ENCODE peak calls at places on chromosome 16, in five cellular contexts. One of them, this sample, is unnamed. For H3K9me3 and H3K36me3, the result is how much of the 10 kb centered on the place peaks cover.

GRCh38 chr16:53358884-53359283 is 75.4 kb upstream of the RBL2 start:
- DNase-seq in CD8-positive, alpha-beta T cell: no peak
- DNase-seq in pancreas: no peak
- DNase-seq in A673: no peak
- DNase-seq in body of pancreas: no peak
- DNase-seq in this sample: no peak

GRCh38 chr16:9793623-9794022 is 388.6 kb downstream of the GRIN2A start:
- DNase-seq in pancreas: no peak
- DNase-seq in A673: no peak
- DNase-seq in CD8-positive, alpha-beta T cell: no peak
- DNase-seq in body of pancreas: no peak
- DNase-seq in this sample: no peak

GRCh38 chr16:10661236-10661635 is 33.5 kb downstream of the TEKT5 start:
- DNase-seq in body of pancreas: no peak
- DNase-seq in CD8-positive, alpha-beta T cell: no peak
- DNase-seq in pancreas: no peak
- DNase-seq in A673: no peak
- DNase-seq in this sample: no peak

GRCh38 chr16:50800074-50800473 is 58.2 kb downstream of the CYLD start:
- DNase-seq in CD8-positive, alpha-beta T cell: no peak
- DNase-seq in body of pancreas: no peak
- DNase-seq in A673: no peak
- DNase-seq in pancreas: no peak
- DNase-seq in this sample: no peak

GRCh38 chr16:66120656-66121055 is 245.8 kb upstream of the CDH5 start:
- DNase-seq in pancreas: no peak
- DNase-seq in CD8-positive, alpha-beta T cell: no peak
- DNase-seq in A673: no peak
- DNase-seq in body of pancreas: no peak
- DNase-seq in this sample: no peak

GRCh38 chr16:4404247-4404966 is 12.0 kb downstream of the CORO7 start:
- DNase-seq in CD8-positive, alpha-beta T cell: no peak
- DNase-seq in pancreas: no peak
- DNase-seq in body of pancreas: peak
- DNase-seq in A673: peak
- DNase-seq in this sample: peak

GRCh38 chr16:66161942-66162341 is 204.5 kb upstream of the CDH5 start:
- DNase-seq in A673: peak
- DNase-seq in body of pancreas: no peak
- DNase-seq in pancreas: no peak
- DNase-seq in CD8-positive, alpha-beta T cell: no peak
- DNase-seq in this sample: no peak

GRCh38 chr16:56203052-56203451 is 11.8 kb downstream of the GNAO1 start:
- DNase-seq in pancreas: no peak
- DNase-seq in body of pancreas: no peak
- DNase-seq in CD8-positive, alpha-beta T cell: no peak
- DNase-seq in A673: peak
- DNase-seq in this sample: no peak

GRCh38 chr16:86517652-86518258 is 7.4 kb downstream of the FOXF1 start:
- DNase-seq in CD8-positive, alpha-beta T cell: no peak
- DNase-seq in A673: peak
- DNase-seq in body of pancreas: peak
- DNase-seq in pancreas: peak
- DNase-seq in this sample: peak

GRCh38 chr16:88317619-88317977 is 65.2 kb upstream of the ZNF469 start:
- DNase-seq in pancreas: no peak
- DNase-seq in A673: no peak
- DNase-seq in CD8-positive, alpha-beta T cell: no peak
- DNase-seq in body of pancreas: no peak
- DNase-seq in this sample: peak

GRCh38 chr16:5615868-5616642 is 518.5 kb upstream of the EEF2KMT start:
- DNase-seq in CD8-positive, alpha-beta T cell: no peak
- DNase-seq in A673: peak
- DNase-seq in pancreas: peak
- DNase-seq in body of pancreas: peak
- DNase-seq in this sample: peak

GRCh38 chr16:25126820-25127232 is 15.3 kb downstream of the LCMT1 start:
- DNase-seq in pancreas: peak
- DNase-seq in body of pancreas: peak
- DNase-seq in A673: peak
- DNase-seq in CD8-positive, alpha-beta T cell: no peak
- DNase-seq in this sample: no peak

GRCh38 chr16:61587526-61587925 is 448.7 kb downstream of the CDH8 start:
- DNase-seq in A673: no peak
- DNase-seq in pancreas: no peak
- DNase-seq in CD8-positive, alpha-beta T cell: no peak
- DNase-seq in body of pancreas: no peak
- DNase-seq in this sample: no peak

GRCh38 chr16:23155445-23156049 is 6.3 kb upstream of the USP31 start:
- DNase-seq in CD8-positive, alpha-beta T cell: no peak
- DNase-seq in A673: peak
- DNase-seq in pancreas: no peak
- DNase-seq in body of pancreas: peak
- DNase-seq in this sample: no peak

GRCh38 chr16:11047057-11047456 is 102.7 kb downstream of the CLEC16A start:
- DNase-seq in CD8-positive, alpha-beta T cell: no peak
- DNase-seq in A673: peak
- DNase-seq in pancreas: no peak
- DNase-seq in body of pancreas: no peak
- DNase-seq in this sample: no peak

GRCh38 chr16:19639986-19640421 is 78.0 kb downstream of the KNOP1 start:
- DNase-seq in CD8-positive, alpha-beta T cell: no peak
- DNase-seq in A673: no peak
- DNase-seq in body of pancreas: no peak
- DNase-seq in pancreas: no peak
- DNase-seq in this sample: no peak

GRCh38 chr16:67537270-67537635 is 8.6 kb downstream of the RIPOR1 start:
- DNase-seq in body of pancreas: peak
- DNase-seq in pancreas: peak
- DNase-seq in A673: no peak
- DNase-seq in CD8-positive, alpha-beta T cell: no peak
- DNase-seq in this sample: peak

GRCh38 chr16:64687089-64687488 is 434.8 kb downstream of the CDH11 start:
- DNase-seq in CD8-positive, alpha-beta T cell: no peak
- DNase-seq in body of pancreas: no peak
- DNase-seq in A673: peak
- DNase-seq in pancreas: no peak
- DNase-seq in this sample: no peak

GRCh38 chr16:81266680-81267095 is 28.2 kb downstream of the BCO1 start:
- DNase-seq in pancreas: no peak
- DNase-seq in body of pancreas: no peak
- DNase-seq in CD8-positive, alpha-beta T cell: no peak
- DNase-seq in A673: no peak
- DNase-seq in this sample: no peak

GRCh38 chr16:19210968-19211367 is 42.9 kb downstream of the SYT17 start:
- DNase-seq in body of pancreas: no peak
- DNase-seq in CD8-positive, alpha-beta T cell: no peak
- DNase-seq in pancreas: no peak
- DNase-seq in A673: no peak
- DNase-seq in this sample: no peak

GRCh38 chr16:20674684-20675487 is 22.6 kb downstream of the ACSM1 start:
- DNase-seq in A673: no peak
- DNase-seq in CD8-positive, alpha-beta T cell: no peak
- DNase-seq in pancreas: peak
- DNase-seq in body of pancreas: peak
- DNase-seq in this sample: peak

GRCh38 chr16:52573365-52574104 is 26.6 kb upstream of the TOX3 start:
- DNase-seq in CD8-positive, alpha-beta T cell: no peak
- DNase-seq in pancreas: peak
- DNase-seq in A673: no peak
- DNase-seq in body of pancreas: peak
- DNase-seq in this sample: no peak

GRCh38 chr16:68802190-68802589 is 41.1 kb upstream of the TANGO6 start:
- DNase-seq in pancreas: no peak
- DNase-seq in CD8-positive, alpha-beta T cell: no peak
- DNase-seq in body of pancreas: no peak
- DNase-seq in A673: no peak
- DNase-seq in this sample: no peak

GRCh38 chr16:85424260-85425060 is 188.7 kb upstream of the GSE1 start:
- DNase-seq in body of pancreas: peak
- DNase-seq in A673: no peak
- DNase-seq in CD8-positive, alpha-beta T cell: no peak
- DNase-seq in pancreas: no peak
- DNase-seq in this sample: peak

GRCh38 chr16:27241658-27242057 is 26.9 kb downstream of the NSMCE1 start:
- DNase-seq in body of pancreas: no peak
- DNase-seq in pancreas: no peak
- DNase-seq in CD8-positive, alpha-beta T cell: no peak
- DNase-seq in A673: no peak
- DNase-seq in this sample: no peak

GRCh38 chr16:1183235-1183907 is 30.5 kb downstream of the CACNA1H start:
- DNase-seq in body of pancreas: no peak
- DNase-seq in CD8-positive, alpha-beta T cell: no peak
- DNase-seq in pancreas: no peak
- DNase-seq in A673: peak
- DNase-seq in this sample: no peak

GRCh38 chr16:80369559-80369958 is 171.2 kb upstream of the DYNLRB2 start:
- DNase-seq in body of pancreas: peak
- DNase-seq in pancreas: no peak
- DNase-seq in A673: no peak
- DNase-seq in CD8-positive, alpha-beta T cell: no peak
- DNase-seq in this sample: no peak

GRCh38 chr16:17101646-17102045 is 369.1 kb downstream of the XYLT1 start:
- DNase-seq in CD8-positive, alpha-beta T cell: no peak
- DNase-seq in pancreas: no peak
- DNase-seq in body of pancreas: no peak
- DNase-seq in A673: no peak
- DNase-seq in this sample: no peak

GRCh38 chr16:17130733-17131132 is 340.0 kb downstream of the XYLT1 start:
- DNase-seq in A673: no peak
- DNase-seq in body of pancreas: no peak
- DNase-seq in pancreas: no peak
- DNase-seq in CD8-positive, alpha-beta T cell: no peak
- DNase-seq in this sample: no peak

GRCh38 chr16:68311316-68311620 is 449 bp downstream of the PRMT7 start:
- DNase-seq in CD8-positive, alpha-beta T cell: no peak
- DNase-seq in body of pancreas: no peak
- DNase-seq in A673: no peak
- DNase-seq in pancreas: no peak
- DNase-seq in this sample: no peak

GRCh38 chr16:35748621-35749252 is 2289.3 kb downstream of the TP53TG3F start:
- DNase-seq in pancreas: no peak
- DNase-seq in body of pancreas: no peak
- DNase-seq in A673: no peak
- DNase-seq in CD8-positive, alpha-beta T cell: no peak
- DNase-seq in this sample: no peak
- H3K9me3 ChIP-seq in pancreas: under half
- H3K9me3 ChIP-seq in body of pancreas: under half
- H3K9me3 ChIP-seq in A673: under half
- H3K9me3 ChIP-seq in CD8-positive, alpha-beta T cell: under half
- H3K9me3 ChIP-seq in this sample: under half

GRCh38 chr16:57238682-57239081 is 6.4 kb upstream of the ARL2BP start:
- DNase-seq in CD8-positive, alpha-beta T cell: no peak
- DNase-seq in pancreas: no peak
- DNase-seq in A673: no peak
- DNase-seq in body of pancreas: no peak
- DNase-seq in this sample: no peak
- H3K36me3 ChIP-seq in CD8-positive, alpha-beta T cell: under half
- H3K36me3 ChIP-seq in pancreas: under half
- H3K36me3 ChIP-seq in A673: under half
- H3K36me3 ChIP-seq in body of pancreas: under half
- H3K36me3 ChIP-seq in this sample: under half

DNA sequence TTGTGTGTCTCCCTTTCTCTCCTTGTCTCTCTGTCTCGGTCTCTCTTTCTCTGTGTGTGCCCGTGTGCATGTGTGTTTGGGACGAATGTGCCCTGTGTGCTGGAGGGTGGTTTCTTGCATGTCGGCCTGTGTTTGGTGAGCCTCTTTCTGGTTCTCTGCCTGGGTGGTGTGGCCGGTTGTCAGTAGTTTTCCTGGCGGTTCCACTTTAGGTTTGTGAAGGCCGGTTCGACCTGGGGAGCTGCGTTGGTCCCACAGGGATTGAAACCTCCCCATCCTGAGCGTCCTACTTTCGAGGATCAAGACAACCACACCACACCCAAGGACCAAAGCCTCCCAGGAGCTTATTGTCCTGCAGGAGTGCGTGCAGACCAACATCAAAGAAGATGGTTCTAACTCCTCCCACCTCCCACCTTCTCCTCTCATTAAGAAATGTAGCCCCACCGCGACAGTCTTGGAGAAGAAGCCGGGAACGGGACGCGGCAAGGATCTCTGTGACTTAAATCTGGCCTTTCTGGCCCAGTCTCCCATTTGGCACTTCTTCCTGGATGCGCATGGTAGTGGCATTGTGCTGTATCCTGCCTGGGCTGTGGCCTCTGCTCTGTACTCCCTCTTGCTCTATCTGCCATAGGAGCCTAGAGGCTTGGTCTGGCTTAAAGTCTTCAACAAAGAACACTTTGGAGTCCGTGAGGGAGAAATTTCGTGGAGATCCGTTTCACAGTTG is 1685.0 kb downstream of the TP53TG3F start:
- DNase-seq in CD8-positive, alpha-beta T cell: no peak
- DNase-seq in pancreas: no peak
- DNase-seq in body of pancreas: no peak
- DNase-seq in A673: no peak
- DNase-seq in this sample: no peak
- H3K9me3 ChIP-seq in CD8-positive, alpha-beta T cell: under half
- H3K9me3 ChIP-seq in pancreas: under half
- H3K9me3 ChIP-seq in body of pancreas: under half
- H3K9me3 ChIP-seq in A673: under half
- H3K9me3 ChIP-seq in this sample: under half

GRCh38 chr16:71931599-71931998 is 36.3 kb downstream of the IST1 start:
- DNase-seq in CD8-positive, alpha-beta T cell: no peak
- DNase-seq in A673: no peak
- DNase-seq in body of pancreas: no peak
- DNase-seq in pancreas: no peak
- DNase-seq in this sample: no peak
- H3K36me3 ChIP-seq in CD8-positive, alpha-beta T cell: under half
- H3K36me3 ChIP-seq in A673: half or more
- H3K36me3 ChIP-seq in body of pancreas: under half
- H3K36me3 ChIP-seq in pancreas: under half
- H3K36me3 ChIP-seq in this sample: under half

DNA sequence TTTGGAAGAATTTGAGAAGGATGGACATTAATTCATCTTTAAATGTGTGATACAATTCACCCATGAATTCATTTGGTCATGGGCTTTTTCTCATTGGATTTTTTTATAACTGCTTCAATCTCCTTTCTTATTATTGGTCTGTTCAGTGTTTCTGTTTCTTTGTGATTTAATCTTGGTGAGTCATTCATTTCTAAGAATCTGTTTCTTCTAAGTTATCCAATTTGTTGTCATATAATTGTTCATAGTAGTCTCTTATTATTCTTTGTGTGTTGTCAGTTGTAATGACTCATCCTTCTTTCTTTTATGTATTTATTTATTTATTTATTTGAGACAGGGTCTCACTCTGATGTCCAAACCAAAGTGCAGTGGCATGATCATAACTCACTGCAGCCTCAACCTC is 146.1 kb upstream of the ZNF267 start:
- DNase-seq in body of pancreas: no peak
- DNase-seq in pancreas: no peak
- DNase-seq in A673: no peak
- DNase-seq in CD8-positive, alpha-beta T cell: no peak
- DNase-seq in this sample: no peak
- H3K9me3 ChIP-seq in body of pancreas: under half
- H3K9me3 ChIP-seq in pancreas: under half
- H3K9me3 ChIP-seq in A673: under half
- H3K9me3 ChIP-seq in CD8-positive, alpha-beta T cell: under half
- H3K9me3 ChIP-seq in this sample: under half

GRCh38 chr16:89785523-89786155 is 30.8 kb downstream of the FANCA start:
- DNase-seq in A673: no peak
- DNase-seq in pancreas: no peak
- DNase-seq in body of pancreas: no peak
- DNase-seq in CD8-positive, alpha-beta T cell: peak
- DNase-seq in this sample: no peak
- H3K36me3 ChIP-seq in A673: half or more
- H3K36me3 ChIP-seq in pancreas: under half
- H3K36me3 ChIP-seq in body of pancreas: under half
- H3K36me3 ChIP-seq in CD8-positive, alpha-beta T cell: under half
- H3K36me3 ChIP-seq in this sample: under half